ENCODE peak calls at places on chromosomes 12 and 14, in four cellular contexts. U is GM12878, B is aorta, G is Caco-2. N is an unnamed sample. For H3K9me3, the result is how much of the 10 kb centered on the place peaks cover.

GRCh38 chr12:108801736-108802665 is 55.4 kb downstream of the SSH1 start:
- DNase-seq in U (no peak), B (peak), G (no peak), N (peak)

GRCh38 chr14:33598582-33598981 is 352.3 kb downstream of the EGLN3 start:
- DNase-seq in U (no peak), B (no peak), G (no peak), N (no peak)

GRCh38 chr12:685388-685787 is 22.1 kb upstream of the NINJ2 start:
- DNase-seq in U (peak), B (no peak), G (no peak), N (peak)

GRCh38 chr14:54771411-54772027 is 131.1 kb downstream of the GCH1 start:
- DNase-seq in U (no peak), B (no peak), G (no peak), N (no peak)

GRCh38 chr12:111638576-111638975 is 39.5 kb upstream of the ATXN2 start:
- DNase-seq in U (no peak), B (no peak), G (no peak), N (no peak)

GRCh38 chr12:105946541-105946940 is 192.2 kb downstream of the NUAK1 start:
- DNase-seq in U (no peak), B (no peak), G (no peak), N (peak)

GRCh38 chr14:20630340-20631022 is 11.0 kb downstream of the OR6S1 start:
- DNase-seq in U (no peak), B (no peak), G (peak), N (peak)

GRCh38 chr14:35368139-35368460 is 36.4 kb downstream of the NFKBIA start:
- DNase-seq in U (no peak), B (no peak), G (no peak), N (no peak)

GRCh38 chr12:84741727-84742126 is 170.9 kb downstream of the SLC6A15 start:
- DNase-seq in U (no peak), B (no peak), G (no peak), N (no peak)

GRCh38 chr14:94321421-94322271 is 1.5 kb downstream of the SERPINA6 start:
- DNase-seq in U (no peak), B (no peak), G (no peak), N (no peak)

GRCh38 chr14:99435327-99435726 is 45.3 kb downstream of the SETD3 start:
- DNase-seq in U (no peak), B (no peak), G (no peak), N (no peak)

GRCh38 chr14:72433511-72433910 is 460.4 kb downstream of the DPF3 start:
- DNase-seq in U (no peak), B (no peak), G (no peak), N (peak)

GRCh38 chr12:16610006-16610520 is 4.1 kb upstream of the LMO3 start:
- DNase-seq in U (no peak), B (no peak), G (no peak), N (no peak)

GRCh38 chr14:50773632-50774541 is 57.1 kb downstream of the NIN start:
- DNase-seq in U (no peak), B (peak), G (peak), N (no peak)

GRCh38 chr14:72679106-72679505 is 214.8 kb downstream of the DPF3 start:
- DNase-seq in U (no peak), B (no peak), G (no peak), N (no peak)

GRCh38 chr12:76470028-76470939 is 89.3 kb downstream of the OSBPL8 start:
- DNase-seq in U (peak), B (no peak), G (no peak), N (peak)

GRCh38 chr14:87940894-87941293 is 52.1 kb downstream of the GALC start:
- DNase-seq in U (no peak), B (no peak), G (no peak), N (no peak)

GRCh38 chr12:55142896-55143870 is 17.0 kb downstream of the OR9K2 start:
- DNase-seq in U (no peak), B (no peak), G (peak), N (peak)

GRCh38 chr12:92912052-92912451 is 17.0 kb downstream of the EEA1 start:
- DNase-seq in U (no peak), B (no peak), G (no peak), N (no peak)

GRCh38 chr12:68775121-68775520 is 29.1 kb downstream of the SLC35E3 start:
- DNase-seq in U (no peak), B (no peak), G (no peak), N (no peak)

GRCh38 chr12:131010376-131011131 is 56.8 kb downstream of the ADGRD1 start:
- DNase-seq in U (no peak), B (no peak), G (no peak), N (no peak)

GRCh38 chr12:34298971-34299801 is 276.9 kb downstream of the ALG10 start:
- DNase-seq in U (no peak), B (peak), G (peak), N (no peak)

GRCh38 chr14:102699416-102700110 is 77.7 kb upstream of the TRAF3 start:
- DNase-seq in U (no peak), B (no peak), G (no peak), N (no peak)

GRCh38 chr12:48105321-48105866 is 485 bp downstream of the SENP1 start:
- DNase-seq in U (peak), B (no peak), G (no peak), N (no peak)

GRCh38 chr14:86858043-86858442 is 1134.9 kb downstream of the GALC start:
- DNase-seq in U (no peak), B (no peak), G (no peak), N (no peak)

GRCh38 chr12:66188584-66189475 is at the start of gene IRAK3:
- DNase-seq in U (no peak), B (peak), G (no peak), N (peak)

GRCh38 chr12:45435945-45436710 is 220.2 kb downstream of the ANO6 start:
- DNase-seq in U (no peak), B (no peak), G (no peak), N (no peak)

GRCh38 chr14:100110801-100111200 is 45.6 kb downstream of the EVL start:
- DNase-seq in U (no peak), B (no peak), G (no peak), N (no peak)

GRCh38 chr14:97634786-97635185 is 837.6 kb downstream of the VRK1 start:
- DNase-seq in U (no peak), B (no peak), G (no peak), N (peak)

GRCh38 chr12:124480469-124481256 is 86.7 kb downstream of the NCOR2 start:
- DNase-seq in U (peak), B (no peak), G (peak), N (peak)

GRCh38 chr12:124520258-124520657 is 47.2 kb downstream of the NCOR2 start:
- DNase-seq in U (no peak), B (peak), G (no peak), N (peak)

GRCh38 chr14:67240168-67240932 is 885 bp upstream of the PALS1 start:
- DNase-seq in U (no peak), B (peak), G (peak), N (peak)

GRCh38 chr14:89853976-89854693 is 100.4 kb downstream of the EFCAB11 start:
- DNase-seq in U (no peak), B (no peak), G (no peak), N (no peak)

GRCh38 chr12:14216405-14217294 is 148.8 kb upstream of the ATF7IP start:
- DNase-seq in U (no peak), B (no peak), G (no peak), N (no peak)

GRCh38 chr14:54398028-54398368 is 1.2 kb downstream of the CDKN3 start:
- DNase-seq in U (no peak), B (no peak), G (no peak), N (no peak)

GRCh38 chr14:92315050-92315785 is 7.7 kb upstream of the SLC24A4 start:
- DNase-seq in U (no peak), B (no peak), G (no peak), N (no peak)

GRCh38 chr14:75249251-75249957 is 29.2 kb upstream of the FOS start:
- DNase-seq in U (peak), B (no peak), G (no peak), N (no peak)

GRCh38 chr12:1660304-1661187 is 30.3 kb upstream of the ADIPOR2 start:
- DNase-seq in U (no peak), B (no peak), G (peak), N (no peak)

GRCh38 chr12:15152864-15153263 is 68.4 kb downstream of the RERG start:
- DNase-seq in U (no peak), B (no peak), G (no peak), N (no peak)

DNA sequence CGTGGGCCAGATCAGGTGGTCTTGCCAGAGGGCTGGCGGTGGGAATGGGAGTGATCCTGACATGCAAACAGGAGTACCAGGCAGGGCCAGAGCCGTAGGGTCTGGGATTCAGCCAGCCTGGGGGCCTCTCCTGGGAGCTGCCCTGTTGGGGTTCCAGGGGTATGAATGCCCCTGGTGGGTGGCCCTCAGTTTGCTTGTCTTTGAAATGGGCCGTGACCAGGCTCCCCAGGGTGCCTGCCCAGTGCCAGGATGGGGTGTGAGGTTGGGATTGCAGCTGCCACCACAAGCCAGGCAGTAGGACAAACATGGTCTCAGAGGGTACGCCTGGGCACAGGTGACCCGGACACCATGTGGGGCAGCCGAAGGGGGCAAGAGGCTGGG is 168.8 kb downstream of the KIF26A start:
- DNase-seq in U (no peak), B (peak), G (no peak), N (no peak)
- H3K9me3 ChIP-seq in U (under half), B (under half), G (under half), N (under half)

GRCh38 chr14:78075033-78075432 is 95.1 kb upstream of the NRXN3 start:
- DNase-seq in U (no peak), B (no peak), G (no peak), N (no peak)
- H3K4me3 ChIP-seq in U (no peak), B (no peak), G (no peak), N (no peak)

GRCh38 chr12:132949936-132950837 is 5.9 kb downstream of the ZNF605 start:
- DNase-seq in U (no peak), B (no peak), G (no peak), N (no peak)
- H3K9me3 ChIP-seq in U (half or more), B (under half), G (under half), N (under half)

GRCh38 chr12:91177380-91177779 is 5.2 kb downstream of the DCN start:
- DNase-seq in U (no peak), B (no peak), G (no peak), N (no peak)

GRCh38 chr12:91171475-91171874 is 11.1 kb downstream of the DCN start:
- DNase-seq in U (no peak), B (no peak), G (no peak), N (no peak)

GRCh38 chr12:91173139-91173538 is 9.5 kb downstream of the DCN start:
- DNase-seq in U (no peak), B (no peak), G (no peak), N (no peak)

DNA sequence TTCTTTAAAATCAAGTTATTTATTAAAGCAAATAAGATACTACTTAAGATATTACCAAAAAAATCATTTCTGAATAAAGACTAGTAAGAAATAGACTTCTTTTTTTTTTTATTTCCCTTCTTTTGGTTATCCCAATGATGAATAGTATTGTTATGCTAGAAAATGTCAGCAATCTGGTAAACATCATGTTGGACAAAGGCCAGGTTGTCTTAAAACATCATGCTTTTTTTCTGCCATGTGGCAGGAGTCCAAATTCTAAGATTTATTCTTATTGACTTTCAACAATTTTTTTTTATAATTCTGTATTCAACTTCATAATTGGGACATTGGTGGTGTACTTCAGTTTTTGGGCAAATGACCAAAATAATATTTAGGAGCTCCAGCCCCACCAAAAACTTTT is 10.6 kb downstream of the DCN start:
- DNase-seq in U (no peak), B (no peak), G (no peak), N (no peak)
- H3K4me3 ChIP-seq in U (no peak), B (no peak), G (no peak), N (no peak)

GRCh38 chr12:132940071-132940719 is 15.9 kb downstream of the ZNF605 start:
- DNase-seq in U (no peak), B (no peak), G (no peak), N (no peak)
- H3K9me3 ChIP-seq in U (under half), B (under half), G (under half), N (under half)

GRCh38 chr12:49295087-49296001 is at the start of gene PRPH:
- DNase-seq in U (no peak), B (peak), G (no peak), N (no peak)

GRCh38 chr12:49293056-49293956 is 1.6 kb upstream of the PRPH start:
- DNase-seq in U (no peak), B (peak), G (peak), N (peak)

GRCh38 chr12:49292729-49293055 is 2.3 kb upstream of the PRPH start:
- DNase-seq in U (no peak), B (no peak), G (peak), N (peak)

GRCh38 chr12:49294804-49295086 is 202 bp upstream of the PRPH start:
- DNase-seq in U (no peak), B (no peak), G (no peak), N (no peak)

DNA sequence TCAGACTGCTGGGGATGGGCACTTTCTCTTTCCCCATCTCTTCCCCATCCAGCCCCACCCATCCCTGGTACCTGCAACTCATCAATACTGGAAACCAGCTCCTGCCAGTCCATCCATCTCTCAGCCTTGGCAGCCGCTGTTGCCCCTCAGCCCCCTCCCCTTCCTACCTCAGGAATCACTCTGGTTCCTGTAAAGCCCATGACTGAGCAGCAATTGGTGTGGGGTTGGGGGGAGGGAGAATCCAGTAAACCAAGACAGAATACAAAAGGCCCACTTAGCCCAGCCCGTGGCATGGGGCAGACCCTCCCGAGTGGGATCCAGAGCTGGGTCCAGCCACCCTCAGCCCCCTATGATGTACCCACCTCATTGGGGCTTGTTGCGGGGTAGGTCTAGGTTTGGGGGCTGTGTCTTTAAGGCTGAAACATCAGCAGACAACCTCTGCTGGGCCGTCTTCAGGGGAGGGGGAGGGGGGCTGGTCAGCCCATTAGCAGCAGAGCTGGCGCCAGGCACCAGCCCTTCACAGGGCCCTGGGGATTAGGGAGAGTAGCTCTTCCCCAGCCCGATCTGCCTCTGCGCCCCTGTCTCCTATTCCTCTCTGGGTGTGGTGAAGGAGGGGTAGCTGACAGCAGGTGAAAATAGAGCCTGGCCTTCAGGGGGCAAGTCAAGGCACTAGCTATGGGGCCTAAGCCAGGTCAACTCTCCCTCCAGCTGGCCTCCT is 702 bp upstream of the PRPH start:
- DNase-seq in U (no peak), B (peak), G (no peak), N (no peak)
- H3K4me3 ChIP-seq in U (no peak), B (no peak), G (no peak), N (peak)

GRCh38 chr14:36579573-36580140 is 2.8 kb downstream of the NKX2-8 start:
- DNase-seq in U (no peak), B (no peak), G (no peak), N (no peak)
- H3K9me3 ChIP-seq in U (under half), B (under half), G (under half), N (under half)

DNA sequence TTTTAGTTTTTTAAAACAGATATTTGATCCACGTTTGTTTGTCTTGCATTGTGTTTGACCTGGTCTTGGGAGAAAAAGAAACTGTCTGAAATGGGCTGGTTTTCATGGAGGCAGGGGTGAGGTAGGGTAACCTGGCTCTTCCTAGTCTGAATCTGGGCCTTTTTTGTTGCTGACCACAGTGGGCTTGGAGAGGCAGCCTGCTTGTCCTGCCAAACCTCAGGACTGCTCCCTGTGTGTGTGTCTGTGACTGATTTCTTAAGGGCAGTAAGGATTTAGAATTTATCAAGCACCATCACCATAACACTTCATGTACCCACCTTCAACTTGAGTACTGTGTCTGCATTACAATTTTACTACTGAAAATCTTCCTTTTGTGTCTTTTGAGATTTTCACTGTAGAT is 28.5 kb downstream of the DAAM1 start:
- DNase-seq in U (no peak), B (no peak), G (no peak), N (no peak)
- H3K4me3 ChIP-seq in U (no peak), B (no peak), G (no peak), N (no peak)

GRCh38 chr14:46973295-46973694 is 321.7 kb upstream of the RPL10L start:
- DNase-seq in U (no peak), B (no peak), G (no peak), N (no peak)
- H3K9me3 ChIP-seq in U (under half), B (under half), G (under half), N (under half)

DNA sequence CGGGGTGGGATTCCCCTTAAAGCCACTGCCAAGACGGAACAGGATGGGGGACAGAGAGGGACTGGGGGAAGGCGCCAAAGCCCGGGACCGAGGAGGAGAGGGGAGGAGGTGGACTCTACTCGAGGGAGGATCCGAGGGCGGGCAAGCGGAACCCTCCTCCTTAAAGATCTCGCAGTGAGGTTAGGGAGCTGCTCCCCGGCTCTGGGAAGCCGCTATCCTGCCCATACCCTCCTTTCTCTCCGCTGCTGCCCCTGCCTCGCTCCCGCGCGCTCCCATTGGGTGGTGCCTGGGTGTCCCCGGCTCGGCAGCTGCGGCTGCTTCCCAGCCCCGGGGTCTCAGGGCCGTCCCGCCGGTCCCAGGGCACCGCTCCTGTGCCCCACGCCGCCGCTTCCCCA is 16.4 kb downstream of the KRT18 start:
- DNase-seq in U (no peak), B (peak), G (no peak), N (no peak)
- H3K4me3 ChIP-seq in U (no peak), B (no peak), G (no peak), N (no peak)